ENCODE peak calls at places on chromosomes 7 and 10, in eight cellular contexts. U is BJ, M is fibroblast of lung, I is uterus, B is OCI-LY7, R is coronary artery, D is neural crest cell, Y is retinal pigment epithelial cell. P is an unnamed sample.

GRCh38 chr10:110273474-110273873 is 31.2 kb downstream of the SMNDC1 start:
- DNase-seq in U (no peak), M (peak; percentile 73), I (peak; percentile 75), B (no peak), R (peak; percentile 77), D (no peak), Y (peak; percentile 63), P (no peak)

GRCh38 chr7:93890464-93891068 is at the start of gene TFPI2:
- DNase-seq in U (no peak), M (peak; percentile 85), I (peak; percentile 64), B (no peak), R (no peak), D (peak; percentile 27), Y (no peak), P (peak; percentile 85)

GRCh38 chr10:70440296-70441160 is 953 bp downstream of the NODAL start:
- DNase-seq in U (no peak), M (no peak), I (no peak), B (no peak), R (no peak), D (no peak), Y (no peak), P (no peak)

GRCh38 chr10:3548702-3549101 is 236.3 kb downstream of the KLF6 start:
- DNase-seq in U (no peak), M (peak; percentile 47), I (no peak), B (no peak), R (no peak), D (no peak), Y (no peak), P (no peak)

GRCh38 chr7:110669410-110669809 is 421.5 kb upstream of the LRRN3 start:
- DNase-seq in U (no peak), M (no peak), I (no peak), B (no peak), R (no peak), D (no peak), Y (no peak), P (no peak)

GRCh38 chr7:77416621-77417371 is 647 bp upstream of the GSAP start:
- DNase-seq in U (no peak), M (no peak), I (no peak), B (no peak), R (no peak), D (no peak), Y (no peak), P (no peak)

GRCh38 chr10:1747590-1748157 is 10.3 kb upstream of the ADARB2 start:
- DNase-seq in U (no peak), M (no peak), I (no peak), B (no peak), R (no peak), D (no peak), Y (no peak), P (no peak)

GRCh38 chr10:34229917-34230316 is 585.2 kb downstream of the PARD3 start:
- DNase-seq in U (no peak), M (no peak), I (no peak), B (no peak), R (no peak), D (no peak), Y (no peak), P (no peak)

GRCh38 chr10:27230022-27230421 is 10.6 kb downstream of the ACBD5 start:
- DNase-seq in U (no peak), M (no peak), I (no peak), B (no peak), R (no peak), D (no peak), Y (no peak), P (no peak)

GRCh38 chr10:5467634-5468255 is 31.6 kb downstream of the CALML5 start:
- DNase-seq in U (no peak), M (no peak), I (no peak), B (no peak), R (no peak), D (no peak), Y (no peak), P (no peak)

GRCh38 chr10:132899751-132900065 is 42.7 kb downstream of the CFAP46 start:
- DNase-seq in U (no peak), M (no peak), I (no peak), B (no peak), R (no peak), D (no peak), Y (no peak), P (no peak)

GRCh38 chr10:44995914-44996633 is 4.6 kb upstream of the ZNF22 start:
- DNase-seq in U (peak; percentile 24), M (no peak), I (peak; percentile 66), B (peak; percentile 57), R (peak; percentile 86), D (no peak), Y (no peak), P (no peak)

GRCh38 chr7:33062023-33062781 is at the start of gene NT5C3A:
- DNase-seq in U (no peak), M (peak; percentile 33), I (no peak), B (peak; percentile 48), R (peak; percentile 80), D (no peak), Y (no peak), P (peak; percentile 86)

GRCh38 chr10:15775513-15775912 is 55.8 kb upstream of the ITGA8 start:
- DNase-seq in U (peak; percentile 62), M (peak; percentile 89), I (no peak), B (no peak), R (no peak), D (no peak), Y (peak; percentile 79), P (no peak)

GRCh38 chr7:118183254-118183585 is 744 bp upstream of the LSM8 start:
- DNase-seq in U (no peak), M (peak; percentile 3), I (no peak), B (peak; percentile 40), R (no peak), D (no peak), Y (no peak), P (no peak)

GRCh38 chr10:124688366-124688765 is 55.8 kb downstream of the FAM53B start:
- DNase-seq in U (no peak), M (no peak), I (no peak), B (no peak), R (no peak), D (no peak), Y (no peak), P (no peak)

GRCh38 chr7:156918642-156919041 is 25.7 kb upstream of the LMBR1 start:
- DNase-seq in U (no peak), M (no peak), I (no peak), B (no peak), R (no peak), D (no peak), Y (no peak), P (no peak)

GRCh38 chr10:110512461-110513187 is 14.9 kb downstream of the DUSP5 start:
- DNase-seq in U (no peak), M (peak; percentile 93), I (no peak), B (no peak), R (peak; percentile 55), D (no peak), Y (no peak), P (no peak)

DNA sequence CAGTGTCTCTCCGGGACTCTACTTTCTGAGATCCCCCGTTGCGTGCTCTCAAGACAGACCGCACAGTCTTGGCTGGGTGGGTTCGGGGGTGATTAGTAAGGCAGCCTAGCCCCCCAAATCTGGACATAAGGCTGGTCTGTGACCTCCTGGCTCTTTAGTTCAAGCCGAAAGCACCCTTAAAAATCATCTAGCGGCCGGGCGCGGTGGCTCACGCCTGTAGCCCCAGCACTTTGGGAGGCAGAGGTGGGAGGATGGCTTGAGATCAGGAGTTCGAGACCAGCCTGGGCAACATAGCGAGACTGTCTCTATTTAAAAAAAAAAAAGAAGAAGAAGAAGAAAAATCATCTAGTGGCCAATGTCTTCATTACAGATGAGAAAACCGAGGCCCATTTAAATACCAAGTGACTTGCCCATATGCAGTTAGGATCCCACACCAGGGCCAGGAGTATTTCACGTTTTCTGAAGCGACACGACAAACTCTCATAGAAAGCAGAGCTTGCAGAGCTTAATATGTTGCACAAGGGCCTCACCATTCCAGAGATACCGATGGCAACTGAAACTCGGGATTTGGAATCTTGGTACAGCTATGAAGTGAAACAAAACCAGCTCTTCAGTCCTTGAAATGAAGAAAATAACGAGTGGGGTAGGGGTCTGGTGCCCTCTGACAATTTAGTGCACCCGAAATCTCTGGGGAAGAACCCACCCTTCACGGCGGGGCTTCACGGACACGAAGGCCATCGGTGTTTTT is 696 bp upstream of the HILPDA start:
- DNase-seq in U (no peak), M (no peak), I (no peak), B (peak; percentile 21), R (no peak), D (no peak), Y (no peak), P (no peak)
- TF ChIP-seq CTCF in U (no peak), M (no peak), I (no peak), B (no peak), R (no peak), D (peak; percentile 26), Y (no peak), P (peak; percentile 11)

GRCh38 chr7:45984386-45985295 is 63.6 kb upstream of the IGFBP3 start:
- DNase-seq in U (no peak), M (no peak), I (no peak), B (no peak), R (no peak), D (no peak), Y (no peak), P (no peak)
- TF ChIP-seq CTCF in U (no peak), M (no peak), I (no peak), B (no peak), R (no peak), D (no peak), Y (no peak), P (peak; percentile 8)

GRCh38 chr7:36181668-36182067 is 28.6 kb downstream of the EEPD1 start:
- DNase-seq in U (no peak), M (no peak), I (no peak), B (no peak), R (no peak), D (no peak), Y (no peak), P (no peak)

GRCh38 chr7:36171503-36171902 is 18.4 kb downstream of the EEPD1 start:
- DNase-seq in U (no peak), M (no peak), I (no peak), B (no peak), R (no peak), D (no peak), Y (no peak), P (no peak)

GRCh38 chr7:36180121-36180520 is 27.1 kb downstream of the EEPD1 start:
- DNase-seq in U (no peak), M (no peak), I (no peak), B (no peak), R (no peak), D (no peak), Y (no peak), P (no peak)

GRCh38 chr7:36175872-36176271 is 22.8 kb downstream of the EEPD1 start:
- DNase-seq in U (no peak), M (no peak), I (no peak), B (no peak), R (no peak), D (no peak), Y (no peak), P (no peak)

DNA sequence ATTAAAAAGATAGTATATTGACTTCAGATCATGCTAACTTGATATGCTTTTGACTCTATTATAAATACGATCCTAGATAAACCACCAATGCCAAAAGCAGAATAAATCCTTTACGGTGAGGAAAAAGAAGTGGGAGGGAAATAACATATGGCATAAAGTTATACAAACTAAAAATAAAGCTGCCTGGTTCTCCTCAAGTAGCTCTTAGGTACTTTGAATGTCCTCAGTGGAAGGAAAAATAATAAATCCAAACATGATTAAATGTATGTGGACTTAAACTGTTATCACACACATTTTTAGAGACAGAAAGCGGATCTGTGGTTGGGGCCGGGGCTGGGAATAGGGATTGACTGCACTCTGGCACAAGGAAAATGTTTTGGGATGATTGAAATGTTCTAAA is 23.6 kb downstream of the EEPD1 start:
- DNase-seq in U (no peak), M (no peak), I (no peak), B (no peak), R (no peak), D (no peak), Y (no peak), P (no peak)
- TF ChIP-seq CTCF in U (no peak), M (no peak), I (no peak), B (no peak), R (no peak), D (no peak), Y (no peak), P (no peak)

GRCh38 chr10:123297175-123297574 is 143.0 kb downstream of the BUB3 start:
- DNase-seq in U (no peak), M (no peak), I (no peak), B (no peak), R (no peak), D (no peak), Y (no peak), P (no peak)
- TF ChIP-seq CTCF in U (no peak), M (no peak), I (no peak), B (no peak), R (no peak), D (no peak), Y (no peak), P (no peak)